ENCODE peak calls at places on chromosomes 1 and 21, in six cellular contexts. O, L, T, S, P and Q are unnamed samples.
A peak's percentile ranks its signal among the peaks of the same experiment; 100 is the strongest.

GRCh38 chr1:155166373-155167165 is 6.5 kb downstream of the KRTCAP2 start:
- DNase-seq in T (no peak), O (no peak), S (no peak), L (no peak), P (no peak), Q (peak; percentile 89)

GRCh38 chr1:2270260-2271100 is 42.4 kb downstream of the SKI start:
- DNase-seq in T (no peak), P (no peak), S (no peak), O (no peak), L (no peak), Q (peak; percentile 77)

GRCh38 chr21:43741425-43742096 is 22.6 kb downstream of the PDXK start:
- DNase-seq in S (no peak), P (no peak), O (no peak), L (no peak), T (no peak), Q (no peak)

GRCh38 chr1:41380979-41381690 is 19.9 kb downstream of the FOXO6 start:
- DNase-seq in O (no peak), S (no peak), P (no peak), L (no peak), T (no peak), Q (peak; percentile 90)

GRCh38 chr1:19438552-19439196 is 46.7 kb downstream of the CAPZB start:
- DNase-seq in T (no peak), O (no peak), L (no peak), P (no peak), S (no peak), Q (peak; percentile 73)

GRCh38 chr1:151993734-151994496 is at the start of gene S100A10:
- DNase-seq in O (no peak), T (peak; percentile 71), L (peak; percentile 83), S (no peak), P (peak; percentile 59), Q (peak; percentile 91)

GRCh38 chr1:24946861-24947658 is 17.0 kb upstream of the RUNX3 start:
- DNase-seq in L (no peak), T (peak; percentile 10), S (no peak), P (peak; percentile 86), O (peak; percentile 88), Q (no peak)

GRCh38 chr1:213987876-213988638 is at the start of gene PROX1:
- DNase-seq in O (no peak), P (peak; percentile 73), T (peak; percentile 73), S (peak; percentile 86), L (peak; percentile 67), Q (peak; percentile 95)

GRCh38 chr1:227949341-227949921 is 1.7 kb upstream of the WNT9A start:
- DNase-seq in P (no peak), O (peak; percentile 14), L (no peak), T (no peak), S (no peak), Q (peak; percentile 63)

GRCh38 chr1:200794506-200795065 is 55.9 kb downstream of the CAMSAP2 start:
- DNase-seq in S (no peak), T (no peak), O (no peak), L (no peak), P (no peak), Q (no peak)

GRCh38 chr1:156062189-156062588 is 1.2 kb downstream of the RAB25 start:
- DNase-seq in L (no peak), O (no peak), P (no peak), S (no peak), T (no peak), Q (no peak)

GRCh38 chr1:117093870-117094621 is 27.5 kb downstream of the TRIM45 start:
- DNase-seq in S (peak; percentile 10), O (no peak), T (no peak), L (peak; percentile 60), P (peak; percentile 33), Q (no peak)

GRCh38 chr1:117570988-117571409 is 34.8 kb upstream of the TENT5C start:
- DNase-seq in P (no peak), L (no peak), T (no peak), O (no peak), S (no peak), Q (no peak)

GRCh38 chr1:100449477-100449876 is 88.5 kb upstream of the GPR88 start:
- DNase-seq in S (no peak), L (peak; percentile 80), P (no peak), T (no peak), O (no peak), Q (no peak)

GRCh38 chr21:40696246-40696645 is 150.7 kb downstream of the DSCAM start:
- DNase-seq in L (no peak), P (no peak), S (no peak), O (no peak), T (no peak), Q (no peak)

GRCh38 chr1:39960461-39960958 is 5.6 kb downstream of the MFSD2A start:
- DNase-seq in S (no peak), L (peak; percentile 60), O (peak; percentile 55), P (peak; percentile 59), T (no peak), Q (no peak)